ENCODE peak calls at places on chromosomes 7 and 10, in seven cellular contexts. One of them, this sample, is unnamed. For H3K4me1, the result is how much of the 10 kb centered on the place peaks cover.

GRCh38 chr10:48233643-48234042 is 40.9 kb downstream of the FRMPD2 start:
- DNase-seq in prostate gland: no peak
- DNase-seq in body of pancreas: no peak
- DNase-seq in HCT116: no peak
- DNase-seq in IMR-90: no peak
- DNase-seq in heart right ventricle: no peak
- DNase-seq in Panc1: no peak
- DNase-seq in this sample: no peak

GRCh38 chr7:47827321-47827720 is 120.9 kb downstream of the PKD1L1 start:
- DNase-seq in prostate gland: no peak
- DNase-seq in body of pancreas: peak
- DNase-seq in HCT116: no peak
- DNase-seq in IMR-90: no peak
- DNase-seq in heart right ventricle: no peak
- DNase-seq in Panc1: no peak
- DNase-seq in this sample: no peak

GRCh38 chr10:18423058-18423637 is 228.2 kb downstream of the NSUN6 start:
- DNase-seq in prostate gland: no peak
- DNase-seq in body of pancreas: no peak
- DNase-seq in HCT116: no peak
- DNase-seq in IMR-90: no peak
- DNase-seq in heart right ventricle: no peak
- DNase-seq in Panc1: no peak
- DNase-seq in this sample: no peak

GRCh38 chr10:72335394-72336258 is 19.1 kb downstream of the DNAJB12 start:
- DNase-seq in prostate gland: no peak
- DNase-seq in body of pancreas: peak
- DNase-seq in HCT116: no peak
- DNase-seq in IMR-90: no peak
- DNase-seq in heart right ventricle: peak
- DNase-seq in Panc1: no peak
- DNase-seq in this sample: peak

GRCh38 chr7:47946581-47947354 is 1.5 kb downstream of the PKD1L1 start:
- DNase-seq in prostate gland: no peak
- DNase-seq in body of pancreas: no peak
- DNase-seq in HCT116: no peak
- DNase-seq in IMR-90: no peak
- DNase-seq in heart right ventricle: no peak
- DNase-seq in Panc1: no peak
- DNase-seq in this sample: no peak

GRCh38 chr10:133160813-133161471 is 923 bp downstream of the KNDC1 start:
- DNase-seq in prostate gland: no peak
- DNase-seq in body of pancreas: no peak
- DNase-seq in HCT116: no peak
- DNase-seq in IMR-90: no peak
- DNase-seq in heart right ventricle: no peak
- DNase-seq in Panc1: no peak
- DNase-seq in this sample: no peak

GRCh38 chr10:2828741-2829140 is 238.6 kb upstream of the PFKP start:
- DNase-seq in prostate gland: no peak
- DNase-seq in body of pancreas: no peak
- DNase-seq in HCT116: no peak
- DNase-seq in IMR-90: no peak
- DNase-seq in heart right ventricle: no peak
- DNase-seq in Panc1: no peak
- DNase-seq in this sample: no peak

GRCh38 chr7:40784176-40784575 is 649.4 kb downstream of the SUGCT start:
- DNase-seq in prostate gland: no peak
- DNase-seq in body of pancreas: no peak
- DNase-seq in HCT116: no peak
- DNase-seq in IMR-90: no peak
- DNase-seq in heart right ventricle: no peak
- DNase-seq in Panc1: no peak
- DNase-seq in this sample: no peak

GRCh38 chr10:124741922-124742417 is 2.2 kb downstream of the FAM53B start:
- DNase-seq in prostate gland: no peak
- DNase-seq in body of pancreas: peak
- DNase-seq in HCT116: no peak
- DNase-seq in IMR-90: no peak
- DNase-seq in heart right ventricle: no peak
- DNase-seq in Panc1: no peak
- DNase-seq in this sample: no peak

GRCh38 chr7:48428091-48428710 is 256.9 kb downstream of the ABCA13 start:
- DNase-seq in prostate gland: no peak
- DNase-seq in body of pancreas: no peak
- DNase-seq in HCT116: no peak
- DNase-seq in IMR-90: no peak
- DNase-seq in heart right ventricle: no peak
- DNase-seq in Panc1: no peak
- DNase-seq in this sample: no peak

GRCh38 chr10:109450702-109451101 is 472.6 kb downstream of the XPNPEP1 start:
- DNase-seq in prostate gland: no peak
- DNase-seq in body of pancreas: no peak
- DNase-seq in HCT116: no peak
- DNase-seq in IMR-90: no peak
- DNase-seq in heart right ventricle: no peak
- DNase-seq in Panc1: no peak
- DNase-seq in this sample: no peak

GRCh38 chr7:156956733-156957132 is 7.2 kb downstream of the NOM1 start:
- DNase-seq in prostate gland: no peak
- DNase-seq in body of pancreas: no peak
- DNase-seq in HCT116: no peak
- DNase-seq in IMR-90: no peak
- DNase-seq in heart right ventricle: no peak
- DNase-seq in Panc1: no peak
- DNase-seq in this sample: no peak

GRCh38 chr7:45053941-45054340 is 34.8 kb downstream of the NACAD start:
- DNase-seq in prostate gland: no peak
- DNase-seq in body of pancreas: no peak
- DNase-seq in HCT116: no peak
- DNase-seq in IMR-90: no peak
- DNase-seq in heart right ventricle: no peak
- DNase-seq in Panc1: no peak
- DNase-seq in this sample: no peak

GRCh38 chr10:5293691-5294550 is 70.8 kb upstream of the UCN3 start:
- DNase-seq in prostate gland: no peak
- DNase-seq in body of pancreas: peak
- DNase-seq in HCT116: peak
- DNase-seq in IMR-90: peak
- DNase-seq in heart right ventricle: peak
- DNase-seq in Panc1: no peak
- DNase-seq in this sample: no peak

GRCh38 chr7:30363778-30364563 is 79.6 kb downstream of the ZNRF2 start:
- DNase-seq in prostate gland: no peak
- DNase-seq in body of pancreas: no peak
- DNase-seq in HCT116: no peak
- DNase-seq in IMR-90: no peak
- DNase-seq in heart right ventricle: no peak
- DNase-seq in Panc1: no peak
- DNase-seq in this sample: no peak

GRCh38 chr10:95560288-95561199 is 627 bp downstream of the SORBS1 start:
- DNase-seq in prostate gland: peak
- DNase-seq in body of pancreas: peak
- DNase-seq in HCT116: no peak
- DNase-seq in IMR-90: peak
- DNase-seq in heart right ventricle: peak
- DNase-seq in Panc1: no peak
- DNase-seq in this sample: peak

GRCh38 chr7:30922596-30922995 is 10.9 kb downstream of the AQP1 start:
- DNase-seq in prostate gland: no peak
- DNase-seq in body of pancreas: no peak
- DNase-seq in HCT116: no peak
- DNase-seq in IMR-90: no peak
- DNase-seq in heart right ventricle: no peak
- DNase-seq in Panc1: no peak
- DNase-seq in this sample: no peak

GRCh38 chr10:88120075-88120474 is 256.6 kb downstream of the PTEN start:
- DNase-seq in prostate gland: no peak
- DNase-seq in body of pancreas: no peak
- DNase-seq in HCT116: no peak
- DNase-seq in IMR-90: no peak
- DNase-seq in heart right ventricle: no peak
- DNase-seq in Panc1: no peak
- DNase-seq in this sample: no peak

GRCh38 chr7:135274495-135275268 is 41.0 kb downstream of the STRA8 start:
- DNase-seq in prostate gland: peak
- DNase-seq in body of pancreas: peak
- DNase-seq in HCT116: peak
- DNase-seq in IMR-90: peak
- DNase-seq in heart right ventricle: peak
- DNase-seq in Panc1: peak
- DNase-seq in this sample: peak

GRCh38 chr10:66942407-66942806 is 16.6 kb downstream of the LRRTM3 start:
- DNase-seq in prostate gland: no peak
- DNase-seq in body of pancreas: no peak
- DNase-seq in HCT116: no peak
- DNase-seq in IMR-90: no peak
- DNase-seq in heart right ventricle: no peak
- DNase-seq in Panc1: no peak
- DNase-seq in this sample: no peak

GRCh38 chr7:64946772-64947171 is 43.7 kb downstream of the ZNF273 start:
- DNase-seq in prostate gland: no peak
- DNase-seq in body of pancreas: peak
- DNase-seq in HCT116: no peak
- DNase-seq in IMR-90: peak
- DNase-seq in heart right ventricle: no peak
- DNase-seq in Panc1: no peak
- DNase-seq in this sample: no peak

GRCh38 chr7:133863362-133864061 is 263.6 kb upstream of the LRGUK start:
- DNase-seq in prostate gland: no peak
- DNase-seq in body of pancreas: no peak
- DNase-seq in HCT116: no peak
- DNase-seq in IMR-90: no peak
- DNase-seq in heart right ventricle: no peak
- DNase-seq in Panc1: no peak
- DNase-seq in this sample: no peak

GRCh38 chr7:6271694-6272371 is 591 bp downstream of the CYTH3 start:
- DNase-seq in prostate gland: no peak
- DNase-seq in body of pancreas: peak
- DNase-seq in HCT116: no peak
- DNase-seq in IMR-90: no peak
- DNase-seq in heart right ventricle: peak
- DNase-seq in Panc1: no peak
- DNase-seq in this sample: no peak

GRCh38 chr7:24757799-24758275 is 573 bp upstream of the GSDME start:
- DNase-seq in prostate gland: no peak
- DNase-seq in body of pancreas: peak
- DNase-seq in HCT116: no peak
- DNase-seq in IMR-90: peak
- DNase-seq in heart right ventricle: no peak
- DNase-seq in Panc1: no peak
- DNase-seq in this sample: no peak
- TF ChIP-seq CTCF in prostate gland: no peak
- TF ChIP-seq CTCF in body of pancreas: no peak
- TF ChIP-seq CTCF in HCT116: no peak
- TF ChIP-seq CTCF in IMR-90: peak
- TF ChIP-seq CTCF in heart right ventricle: no peak
- TF ChIP-seq CTCF in Panc1: no peak
- TF ChIP-seq CTCF in this sample: no peak

GRCh38 chr7:43764039-43764789 is 5.7 kb downstream of the BLVRA start:
- DNase-seq in prostate gland: peak
- DNase-seq in body of pancreas: peak
- DNase-seq in HCT116: no peak
- DNase-seq in IMR-90: no peak
- DNase-seq in heart right ventricle: no peak
- DNase-seq in Panc1: no peak
- DNase-seq in this sample: no peak

GRCh38 chr7:43761919-43762318 is 3.4 kb downstream of the BLVRA start:
- DNase-seq in prostate gland: no peak
- DNase-seq in body of pancreas: no peak
- DNase-seq in HCT116: no peak
- DNase-seq in IMR-90: peak
- DNase-seq in heart right ventricle: no peak
- DNase-seq in Panc1: no peak
- DNase-seq in this sample: no peak

GRCh38 chr7:43758861-43759683 is 592 bp downstream of the BLVRA start:
- DNase-seq in prostate gland: no peak
- DNase-seq in body of pancreas: no peak
- DNase-seq in HCT116: no peak
- DNase-seq in IMR-90: peak
- DNase-seq in heart right ventricle: peak
- DNase-seq in Panc1: no peak
- DNase-seq in this sample: peak

GRCh38 chr7:43763183-43763582 is 4.7 kb downstream of the BLVRA start:
- DNase-seq in prostate gland: no peak
- DNase-seq in body of pancreas: no peak
- DNase-seq in HCT116: no peak
- DNase-seq in IMR-90: no peak
- DNase-seq in heart right ventricle: no peak
- DNase-seq in Panc1: no peak
- DNase-seq in this sample: no peak

DNA sequence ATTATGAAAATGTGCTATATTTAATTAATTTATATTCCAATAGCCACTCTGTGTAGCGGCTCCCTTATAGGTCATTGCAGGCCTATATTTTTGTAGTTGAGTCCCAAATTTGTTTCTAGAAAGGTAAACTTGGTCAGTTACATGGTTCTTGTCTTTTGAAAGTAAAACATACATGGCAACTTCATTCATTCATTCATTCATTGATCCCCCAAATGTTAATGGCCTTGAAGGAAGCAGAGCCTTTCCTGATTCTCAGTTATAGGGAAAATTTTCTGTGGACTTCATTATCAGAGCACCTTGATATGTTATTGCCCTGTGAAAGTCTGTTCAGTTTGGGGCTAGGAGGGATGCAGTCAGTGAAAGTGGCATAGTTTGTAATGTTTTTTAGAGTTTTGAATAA is 2.9 kb downstream of the BLVRA start:
- DNase-seq in prostate gland: no peak
- DNase-seq in body of pancreas: no peak
- DNase-seq in HCT116: no peak
- DNase-seq in IMR-90: no peak
- DNase-seq in heart right ventricle: no peak
- DNase-seq in Panc1: no peak
- DNase-seq in this sample: no peak
- H3K4me1 ChIP-seq in prostate gland: under half
- H3K4me1 ChIP-seq in body of pancreas: under half
- H3K4me1 ChIP-seq in HCT116: half or more
- H3K4me1 ChIP-seq in IMR-90: under half
- H3K4me1 ChIP-seq in heart right ventricle: under half
- H3K4me1 ChIP-seq in Panc1: under half
- H3K4me1 ChIP-seq in this sample: under half

DNA sequence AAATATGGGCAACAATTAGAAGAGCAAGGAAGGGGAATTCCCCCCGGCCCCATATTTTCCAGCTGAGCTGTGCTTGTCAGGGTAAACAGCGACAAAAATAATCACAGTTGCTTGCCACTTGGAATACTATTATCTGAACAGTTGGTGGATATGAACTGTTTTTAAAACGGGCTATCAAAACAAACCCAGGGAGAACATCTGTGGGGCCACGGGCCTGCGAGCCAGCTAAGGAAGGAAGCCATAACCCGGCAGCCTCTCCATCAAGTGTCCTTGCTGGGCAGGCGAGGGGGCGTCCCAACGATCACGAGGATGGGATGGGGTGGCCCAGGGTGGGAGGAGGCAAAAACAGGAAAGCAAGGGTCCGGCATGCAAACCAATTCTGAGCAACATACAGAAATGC is 228.4 kb downstream of the ARHGAP12 start:
- DNase-seq in prostate gland: no peak
- DNase-seq in body of pancreas: no peak
- DNase-seq in HCT116: no peak
- DNase-seq in IMR-90: peak
- DNase-seq in heart right ventricle: peak
- DNase-seq in Panc1: no peak
- DNase-seq in this sample: no peak
- H3K27ac ChIP-seq in prostate gland: peak
- H3K27ac ChIP-seq in body of pancreas: no peak
- H3K27ac ChIP-seq in HCT116: no peak
- H3K27ac ChIP-seq in IMR-90: peak
- H3K27ac ChIP-seq in heart right ventricle: peak
- H3K27ac ChIP-seq in Panc1: no peak
- H3K27ac ChIP-seq in this sample: no peak

GRCh38 chr10:103564799-103565365 is 71.4 kb downstream of the NEURL1 start:
- DNase-seq in prostate gland: no peak
- DNase-seq in body of pancreas: peak
- DNase-seq in HCT116: peak
- DNase-seq in IMR-90: no peak
- DNase-seq in heart right ventricle: no peak
- DNase-seq in Panc1: no peak
- DNase-seq in this sample: peak
- TF ChIP-seq CTCF in prostate gland: no peak
- TF ChIP-seq CTCF in body of pancreas: peak
- TF ChIP-seq CTCF in HCT116: peak
- TF ChIP-seq CTCF in IMR-90: peak
- TF ChIP-seq CTCF in heart right ventricle: peak
- TF ChIP-seq CTCF in Panc1: peak
- TF ChIP-seq CTCF in this sample: peak

This sample was measured in MM.1S.